ENCODE peak calls at places on chromosomes 7 and 10, in six cellular contexts. F, I, R, D, E and C are unnamed samples.

GRCh38 chr7:21365866-21366624 is 61.8 kb upstream of the SP4 start:
- DNase-seq in F (peak; percentile 41), I (peak; percentile 12), R (peak; percentile 40), D (no peak), E (no peak), C (no peak)

GRCh38 chr7:133502498-133502897 is 249.6 kb downstream of the EXOC4 start:
- DNase-seq in F (no peak), I (peak; percentile 18), R (no peak), D (no peak), E (no peak), C (no peak)

GRCh38 chr10:74417397-74417796 is 266.4 kb downstream of the ADK start:
- DNase-seq in F (no peak), I (no peak), R (no peak), D (no peak), E (no peak), C (no peak)

GRCh38 chr10:44300666-44301649 is 83.9 kb downstream of the CXCL12 start:
- DNase-seq in F (peak; percentile 68), I (peak; percentile 100), R (peak; percentile 61), D (no peak), E (no peak), C (peak; percentile 87)

GRCh38 chr10:77889277-77889903 is 37.2 kb downstream of the DLG5 start:
- DNase-seq in F (no peak), I (no peak), R (no peak), D (no peak), E (peak; percentile 74), C (peak; percentile 84)

GRCh38 chr7:918441-919113 is 35.9 kb downstream of the ADAP1 start:
- DNase-seq in F (no peak), I (no peak), R (no peak), D (no peak), E (peak; percentile 7), C (peak; percentile 75)

GRCh38 chr10:34936061-34936460 is 121.0 kb upstream of the PARD3 start:
- DNase-seq in F (no peak), I (no peak), R (no peak), D (no peak), E (no peak), C (no peak)

GRCh38 chr7:42858570-42858969 is 53.3 kb downstream of the C7orf25 start:
- DNase-seq in F (peak; percentile 10), I (peak; percentile 15), R (no peak), D (no peak), E (no peak), C (no peak)

GRCh38 chr10:62193479-62193878 is 75.2 kb downstream of the RTKN2 start:
- DNase-seq in F (no peak), I (no peak), R (no peak), D (no peak), E (no peak), C (no peak)

GRCh38 chr10:133141144-133141962 is 18.7 kb upstream of the KNDC1 start:
- DNase-seq in F (no peak), I (no peak), R (no peak), D (no peak), E (no peak), C (peak; percentile 69)

GRCh38 chr7:137606061-137606674 is 240.6 kb downstream of the DGKI start:
- DNase-seq in F (peak; percentile 82), I (peak; percentile 33), R (peak; percentile 14), D (no peak), E (no peak), C (no peak)

GRCh38 chr10:62224606-62225005 is 44.0 kb downstream of the RTKN2 start:
- DNase-seq in F (peak; percentile 54), I (peak; percentile 87), R (no peak), D (no peak), E (no peak), C (no peak)

GRCh38 chr10:59079386-59080226 is 96.8 kb upstream of the PHYHIPL start:
- DNase-seq in F (peak; percentile 59), I (peak; percentile 84), R (peak; percentile 7), D (no peak), E (no peak), C (no peak)

GRCh38 chr10:132654708-132655661 is 117.4 kb downstream of the INPP5A start:
- DNase-seq in F (peak; percentile 72), I (no peak), R (peak; percentile 86), D (no peak), E (peak; percentile 54), C (peak; percentile 82)

GRCh38 chr7:138720286-138720685 is 19.1 kb upstream of the SVOPL start:
- DNase-seq in F (no peak), I (no peak), R (no peak), D (no peak), E (no peak), C (no peak)

GRCh38 chr7:123355576-123356195 is 155.9 kb upstream of the SLC13A1 start:
- DNase-seq in F (peak; percentile 18), I (peak; percentile 6), R (no peak), D (no peak), E (no peak), C (no peak)

GRCh38 chr7:73830872-73831655 is at the start of gene CLDN4:
- DNase-seq in F (no peak), I (no peak), R (no peak), D (no peak), E (peak; percentile 94), C (peak; percentile 95)

GRCh38 chr10:75165684-75166622 is 44.6 kb upstream of the VDAC2 start:
- DNase-seq in F (peak; percentile 51), I (peak; percentile 71), R (no peak), D (no peak), E (no peak), C (no peak)

GRCh38 chr10:98285416-98285815 is 17.4 kb upstream of the LOXL4 start:
- DNase-seq in F (no peak), I (no peak), R (no peak), D (no peak), E (no peak), C (no peak)

GRCh38 chr7:128030263-128030998 is 806 bp downstream of the LRRC4 start:
- DNase-seq in F (no peak), I (no peak), R (no peak), D (no peak), E (no peak), C (no peak)

GRCh38 chr7:98360221-98361124 is 40.4 kb downstream of the BAIAP2L1 start:
- DNase-seq in F (no peak), I (no peak), R (peak; percentile 61), D (no peak), E (peak; percentile 74), C (no peak)

GRCh38 chr7:79317728-79318127 is 135.7 kb downstream of the MAGI2 start:
- DNase-seq in F (peak; percentile 85), I (peak; percentile 90), R (peak; percentile 46), D (no peak), E (no peak), C (no peak)

GRCh38 chr7:94052398-94053180 is 48.4 kb upstream of the BET1 start:
- DNase-seq in F (no peak), I (no peak), R (no peak), D (no peak), E (no peak), C (no peak)

GRCh38 chr7:77651544-77652162 is 44.6 kb upstream of the RSBN1L start:
- DNase-seq in F (peak; percentile 60), I (no peak), R (peak; percentile 43), D (no peak), E (no peak), C (no peak)

GRCh38 chr7:46754135-46754730 is 827.7 kb downstream of the TNS3 start:
- DNase-seq in F (peak; percentile 62), I (peak; percentile 89), R (no peak), D (no peak), E (no peak), C (no peak)

GRCh38 chr10:59177862-59178235 is 1.4 kb downstream of the PHYHIPL start:
- DNase-seq in F (no peak), I (no peak), R (no peak), D (no peak), E (no peak), C (no peak)

GRCh38 chr10:75971402-75972211 is 540.2 kb downstream of the LRMDA start:
- DNase-seq in F (peak; percentile 19), I (peak; percentile 91), R (no peak), D (no peak), E (no peak), C (no peak)

GRCh38 chr10:43888551-43888950 is 239.9 kb upstream of the ZNF32 start:
- DNase-seq in F (peak; percentile 88), I (peak; percentile 87), R (no peak), D (no peak), E (no peak), C (no peak)

GRCh38 chr7:64905133-64905532 is 2.1 kb downstream of the ZNF273 start:
- DNase-seq in F (no peak), I (no peak), R (no peak), D (no peak), E (no peak), C (no peak)
- H3K4me3 ChIP-seq in F (no peak overlapping the region), I (no peak overlapping the region), R (no peak overlapping the region), D (no peak overlapping the region), E (no peak overlapping the region), C (no peak overlapping the region)

GRCh38 chr10:23694446-23694920 is 255.6 kb downstream of the OTUD1 start:
- DNase-seq in F (no peak), I (no peak), R (no peak), D (no peak), E (no peak), C (peak; percentile 61)
- H3K4me3 ChIP-seq in F (no peak overlapping the region), I (no peak overlapping the region), R (no peak overlapping the region), D (peak overlapping the region; percentile 40), E (peak overlapping the region; percentile 31), C (peak overlapping the region; percentile 38)

GRCh38 chr7:100221767-100222444 is 2.2 kb downstream of the PVRIG start:
- DNase-seq in F (no peak), I (no peak), R (no peak), D (no peak), E (no peak), C (no peak)

GRCh38 chr7:100220833-100221718 is 1.3 kb downstream of the PVRIG start:
- DNase-seq in F (no peak), I (no peak), R (no peak), D (no peak), E (peak; percentile 68), C (peak; percentile 75)

GRCh38 chr7:100215895-100216294 is 3.9 kb upstream of the PVRIG start:
- DNase-seq in F (peak; percentile 39), I (peak; percentile 8), R (no peak), D (no peak), E (no peak), C (peak; percentile 1)

GRCh38 chr7:100222445-100223132 is 2.8 kb downstream of the PVRIG start:
- DNase-seq in F (no peak), I (no peak), R (no peak), D (no peak), E (no peak), C (peak; percentile 78)

GRCh38 chr7:100219271-100219737 is 445 bp upstream of the PVRIG start:
- DNase-seq in F (no peak), I (no peak), R (no peak), D (no peak), E (no peak), C (peak; percentile 78)
- H3K4me3 ChIP-seq in F (no peak overlapping the region), I (no peak overlapping the region), R (no peak overlapping the region), D (peak overlapping the region; percentile 5), E (peak overlapping the region; percentile 21), C (no peak overlapping the region)

DNA sequence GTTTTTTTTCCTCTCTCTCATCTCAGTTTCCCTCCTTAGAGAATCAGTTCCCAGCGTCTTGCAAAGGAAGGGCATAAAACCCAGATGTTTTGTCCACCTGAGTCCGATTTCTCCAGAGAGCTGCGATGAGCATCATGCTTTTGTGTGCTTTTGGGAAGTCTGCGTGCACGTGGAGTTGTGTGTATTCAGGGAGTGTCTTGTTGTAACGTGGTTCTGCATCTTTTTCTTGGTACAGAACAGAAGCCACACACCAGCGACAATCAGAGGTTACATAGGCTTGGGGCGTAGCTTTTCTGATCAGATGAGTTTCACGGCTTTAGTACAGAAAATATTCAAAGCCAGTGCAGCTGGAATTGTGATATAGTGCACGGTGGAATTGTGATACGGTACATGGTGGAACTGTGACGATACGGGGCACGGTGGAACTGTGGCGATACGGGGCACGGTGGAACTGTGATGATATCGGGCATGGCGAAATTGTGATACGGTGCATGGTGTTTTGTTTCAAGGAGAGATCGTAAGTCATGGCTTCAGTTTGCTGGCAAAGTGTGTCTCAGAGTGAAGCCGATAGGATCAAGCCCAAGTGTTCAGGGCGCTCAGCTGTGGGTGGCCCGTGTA is 32.8 kb downstream of the FOXK1 start:
- DNase-seq in F (no peak), I (no peak), R (no peak), D (no peak), E (no peak), C (no peak)
- H3K4me3 ChIP-seq in F (peak overlapping the region; percentile 22), I (no peak overlapping the region), R (no peak overlapping the region), D (no peak overlapping the region), E (no peak overlapping the region), C (no peak overlapping the region)